ENCODE peak calls at places on chromosomes 6 and 20, in four cellular contexts. A, N, C and R are unnamed samples.

GRCh38 chr6:26249709-26249958 is 115.4 kb upstream of the BTN3A2 start:
- DNase-seq in N (peak; percentile 80), C (no peak), A (no peak), R (no peak)

GRCh38 chr20:18057994-18058349 is 256 bp upstream of the OVOL2 start:
- DNase-seq in C (no peak), N (no peak), A (no peak), R (no peak)

GRCh38 chr6:118377711-118378414 is 170.2 kb upstream of the PLN start:
- DNase-seq in A (no peak), N (peak; percentile 99), C (no peak), R (no peak)

GRCh38 chr6:106562001-106562400 is 67.3 kb downstream of the RTN4IP1 start:
- DNase-seq in A (no peak), N (no peak), C (no peak), R (no peak)

GRCh38 chr6:52820198-52820597 is 16.6 kb upstream of the GSTA1 start:
- DNase-seq in N (no peak), C (no peak), A (peak; percentile 78), R (peak; percentile 73)

GRCh38 chr20:53829706-53830521 is 236.3 kb upstream of the ZNF217 start:
- DNase-seq in N (no peak), A (peak; percentile 23), C (peak; percentile 82), R (peak; percentile 17)

GRCh38 chr6:82006027-82006738 is 241.4 kb downstream of the IBTK start:
- DNase-seq in N (peak; percentile 45), A (no peak), C (no peak), R (no peak)

GRCh38 chr20:22791877-22792525 is 207.6 kb upstream of the FOXA2 start:
- DNase-seq in A (no peak), C (no peak), N (no peak), R (no peak)

GRCh38 chr20:6919792-6920468 is 152.4 kb downstream of the BMP2 start:
- DNase-seq in A (no peak), C (no peak), N (no peak), R (no peak)

GRCh38 chr6:22036267-22036666 is 260.6 kb downstream of the PRL start:
- DNase-seq in C (no peak), A (no peak), N (peak; percentile 39), R (no peak)

GRCh38 chr6:143183735-143184134 is 123.0 kb downstream of the AIG1 start:
- DNase-seq in C (no peak), N (no peak), A (no peak), R (no peak)

GRCh38 chr6:144194293-144194828 is 44.0 kb downstream of the STX11 start:
- DNase-seq in A (no peak), C (no peak), N (no peak), R (no peak)

GRCh38 chr6:32151131-32151884 is 431 bp downstream of the PRRT1 start:
- DNase-seq in N (no peak), A (no peak), C (no peak), R (no peak)